ENCODE peak calls at places on chromosomes 12 and 14, in ten cellular contexts. E, A, Y, J, F, R, D, B, H and P are unnamed samples.

GRCh38 chr12:72282721-72283120 is 10.6 kb downstream of the TRHDE start:
- DNase-seq in E (peak; percentile 67), A (no peak), Y (no peak), J (no peak), F (no peak), R (no peak), D (no peak), B (peak; percentile 19), H (no peak), P (no peak)

GRCh38 chr12:124345795-124346194 is 50.9 kb downstream of the RFLNA start:
- DNase-seq in E (no peak), A (no peak), Y (no peak), J (no peak), F (no peak), R (no peak), D (no peak), B (no peak), H (no peak), P (no peak)

GRCh38 chr14:22824711-22825359 is 4.9 kb upstream of the MRPL52 start:
- DNase-seq in E (peak; percentile 50), A (peak; percentile 28), Y (no peak), J (no peak), F (no peak), R (no peak), D (peak; percentile 58), B (no peak), H (no peak), P (no peak)

GRCh38 chr12:100995771-100996170 is 201.2 kb downstream of the ANO4 start:
- DNase-seq in E (no peak), A (no peak), Y (no peak), J (no peak), F (no peak), R (no peak), D (no peak), B (no peak), H (peak; percentile 21), P (no peak)

GRCh38 chr12:110039085-110039807 is 9.1 kb downstream of the C12orf76 start:
- DNase-seq in E (peak; percentile 98), A (peak; percentile 47), Y (no peak), J (no peak), F (no peak), R (peak; percentile 43), D (peak; percentile 26), B (no peak), H (no peak), P (no peak)

GRCh38 chr12:97313471-97314190 is 149.0 kb upstream of the RMST start:
- DNase-seq in E (no peak), A (no peak), Y (no peak), J (no peak), F (no peak), R (no peak), D (no peak), B (no peak), H (no peak), P (no peak)

GRCh38 chr12:24172773-24173447 is 223.4 kb upstream of the SOX5 start:
- DNase-seq in E (no peak), A (no peak), Y (no peak), J (no peak), F (no peak), R (no peak), D (no peak), B (no peak), H (no peak), P (no peak)

GRCh38 chr12:123268850-123269249 is 2.8 kb downstream of the CDK2AP1 start:
- DNase-seq in E (no peak), A (no peak), Y (no peak), J (no peak), F (no peak), R (no peak), D (no peak), B (peak; percentile 58), H (peak; percentile 28), P (peak; percentile 38)

GRCh38 chr12:6946033-6946919 is 2.5 kb downstream of the C12orf57 start:
- DNase-seq in E (peak; percentile 100), A (peak; percentile 81), Y (no peak), J (no peak), F (no peak), R (peak; percentile 73), D (peak; percentile 90), B (no peak), H (peak; percentile 69), P (peak; percentile 62)

GRCh38 chr12:22018860-22019259 is 27.2 kb upstream of the CMAS start:
- DNase-seq in E (peak; percentile 64), A (no peak), Y (no peak), J (no peak), F (no peak), R (no peak), D (no peak), B (peak; percentile 7), H (no peak), P (no peak)

GRCh38 chr12:109432431-109432830 is 44.7 kb downstream of the KCTD10 start:
- DNase-seq in E (peak; percentile 79), A (no peak), Y (no peak), J (no peak), F (no peak), R (no peak), D (no peak), B (no peak), H (no peak), P (no peak)

GRCh38 chr12:90234455-90234854 is 525.8 kb upstream of the ATP2B1 start:
- DNase-seq in E (no peak), A (no peak), Y (no peak), J (no peak), F (no peak), R (no peak), D (no peak), B (no peak), H (no peak), P (no peak)

GRCh38 chr12:76340680-76341435 is 7.4 kb downstream of the BBS10 start:
- DNase-seq in E (no peak), A (no peak), Y (no peak), J (no peak), F (no peak), R (no peak), D (no peak), B (no peak), H (no peak), P (no peak)

GRCh38 chr12:120534703-120535655 is 823 bp downstream of the RNF10 start:
- DNase-seq in E (peak; percentile 74), A (peak; percentile 50), Y (no peak), J (peak; percentile 27), F (peak; percentile 28), R (peak; percentile 55), D (no peak), B (no peak), H (peak; percentile 75), P (peak; percentile 49)

GRCh38 chr12:56931474-56931978 is 2.7 kb downstream of the SDR9C7 start:
- DNase-seq in E (peak; percentile 48), A (peak; percentile 14), Y (no peak), J (no peak), F (no peak), R (peak; percentile 29), D (no peak), B (no peak), H (no peak), P (no peak)

GRCh38 chr12:80509781-80510556 is 65.9 kb downstream of the PTPRQ start:
- DNase-seq in E (no peak), A (no peak), Y (no peak), J (no peak), F (no peak), R (no peak), D (no peak), B (no peak), H (no peak), P (no peak)

GRCh38 chr14:39265032-39265431 is 31.3 kb downstream of the MIA2 start:
- DNase-seq in E (peak; percentile 41), A (no peak), Y (no peak), J (no peak), F (no peak), R (no peak), D (no peak), B (no peak), H (no peak), P (no peak)

GRCh38 chr12:98909749-98910148 is 264.7 kb downstream of the APAF1 start:
- DNase-seq in E (peak; percentile 8), A (no peak), Y (no peak), J (no peak), F (no peak), R (no peak), D (no peak), B (no peak), H (no peak), P (no peak)

GRCh38 chr12:89414322-89414721 is 62.0 kb upstream of the DUSP6 start:
- DNase-seq in E (no peak), A (no peak), Y (no peak), J (no peak), F (no peak), R (no peak), D (no peak), B (no peak), H (no peak), P (no peak)

GRCh38 chr12:42382013-42382696 is 56.2 kb downstream of the PPHLN1 start:
- DNase-seq in E (no peak), A (no peak), Y (no peak), J (no peak), F (no peak), R (no peak), D (no peak), B (no peak), H (no peak), P (no peak)